ENCODE peak calls at places on chromosomes 7 and 10, in five cellular contexts. X is HCT116, E is K562, V is GM23338, T is HepG2. P is an unnamed sample.
A peak's percentile ranks its signal among the peaks of the same experiment; 100 is the strongest.

GRCh38 chr10:14602807-14603538 is 171.7 kb downstream of the FAM107B start:
- DNase-seq in X (no peak), E (no peak), V (peak; percentile 27), T (no peak), P (no peak)

GRCh38 chr7:2116903-2117680 is 115.7 kb downstream of the MAD1L1 start:
- DNase-seq in X (no peak), E (no peak), V (no peak), T (no peak), P (no peak)

GRCh38 chr7:153044981-153045380 is 285.4 kb downstream of the ACTR3B start:
- DNase-seq in X (no peak), E (no peak), V (no peak), T (no peak), P (no peak)

GRCh38 chr7:142956951-142957623 is 5.1 kb downstream of the KEL start:
- DNase-seq in X (peak; percentile 10), E (peak; percentile 57), V (no peak), T (no peak), P (peak; percentile 18)

GRCh38 chr7:140059288-140060242 is 3.2 kb downstream of the PARP12 start:
- DNase-seq in X (peak; percentile 73), E (no peak), V (no peak), T (peak; percentile 20), P (peak; percentile 60)

GRCh38 chr7:6553460-6554044 is 2.3 kb upstream of the GRID2IP start:
- DNase-seq in X (no peak), E (peak; percentile 34), V (peak; percentile 49), T (no peak), P (no peak)

GRCh38 chr10:88858493-88858892 is 6.8 kb upstream of the ANKRD22 start:
- DNase-seq in X (no peak), E (no peak), V (no peak), T (no peak), P (no peak)

GRCh38 chr7:149027560-149028345 is 552 bp downstream of the PDIA4 start:
- DNase-seq in X (no peak), E (no peak), V (no peak), T (no peak), P (peak; percentile 18)

GRCh38 chr7:14340415-14341079 is 351.1 kb upstream of the ETV1 start:
- DNase-seq in X (no peak), E (no peak), V (peak; percentile 25), T (no peak), P (no peak)

GRCh38 chr7:37289347-37289746 is 159.3 kb downstream of the ELMO1 start:
- DNase-seq in X (no peak), E (no peak), V (no peak), T (no peak), P (no peak)

GRCh38 chr10:79239275-79239779 is 107.9 kb upstream of the PPIF start:
- DNase-seq in X (no peak), E (peak; percentile 59), V (peak; percentile 67), T (no peak), P (peak; percentile 13)

GRCh38 chr7:158782638-158783490 is 46.4 kb downstream of the ESYT2 start:
- DNase-seq in X (no peak), E (no peak), V (peak; percentile 51), T (peak; percentile 15), P (peak; percentile 75)

GRCh38 chr7:85186083-85186520 is 754 bp downstream of the SEMA3D start:
- DNase-seq in X (no peak), E (no peak), V (peak; percentile 65), T (no peak), P (peak; percentile 30)

GRCh38 chr10:22345301-22346086 is at the start of gene SPAG6:
- DNase-seq in X (no peak), E (no peak), V (peak; percentile 86), T (no peak), P (no peak)

GRCh38 chr10:69229565-69229886 is 9.4 kb downstream of the HKDC1 start:
- DNase-seq in X (no peak), E (no peak), V (no peak), T (no peak), P (no peak)

GRCh38 chr7:90536449-90536848 is 59.7 kb upstream of the CDK14 start:
- DNase-seq in X (no peak), E (no peak), V (no peak), T (no peak), P (no peak)

GRCh38 chr10:61786728-61787127 is 114.8 kb upstream of the ARID5B start:
- DNase-seq in X (peak; percentile 12), E (no peak), V (no peak), T (no peak), P (peak; percentile 34)

GRCh38 chr7:112798199-112799159 is 8.3 kb upstream of the TMEM168 start:
- DNase-seq in X (no peak), E (no peak), V (no peak), T (no peak), P (no peak)

GRCh38 chr10:44993922-44994751 is 6.6 kb upstream of the ZNF22 start:
- DNase-seq in X (no peak), E (no peak), V (no peak), T (peak; percentile 52), P (no peak)

GRCh38 chr10:44992070-44992731 is 8.5 kb upstream of the ZNF22 start:
- DNase-seq in X (no peak), E (no peak), V (no peak), T (no peak), P (no peak)

GRCh38 chr10:44993226-44993921 is 7.3 kb upstream of the ZNF22 start:
- DNase-seq in X (no peak), E (no peak), V (no peak), T (no peak), P (no peak)

GRCh38 chr10:44991571-44991970 is 9.2 kb upstream of the ZNF22 start:
- DNase-seq in X (no peak), E (no peak), V (no peak), T (no peak), P (no peak)

GRCh38 chr10:44992732-44993225 is 7.9 kb upstream of the ZNF22 start:
- DNase-seq in X (no peak), E (no peak), V (no peak), T (no peak), P (no peak)
- H3K27ac ChIP-seq in X (no peak overlapping the region), E (no peak overlapping the region), V (no peak overlapping the region), T (peak overlapping the region; percentile 11), P (no peak overlapping the region)

GRCh38 chr10:77156406-77156879 is 481.2 kb downstream of the KCNMA1 start:
- DNase-seq in X (no peak), E (no peak), V (no peak), T (no peak), P (peak; percentile 60)
- H3K4me2 ChIP-seq in X (no peak overlapping the region), E (no peak overlapping the region), V (no peak overlapping the region), T (no peak overlapping the region), P (peak overlapping the region; percentile 56)

GRCh38 chr7:47383064-47383463 is 198.8 kb downstream of the TNS3 start:
- DNase-seq in X (no peak), E (no peak), V (no peak), T (no peak), P (no peak)

GRCh38 chr7:47380325-47381131 is 201.4 kb downstream of the TNS3 start:
- DNase-seq in X (no peak), E (no peak), V (peak; percentile 56), T (peak; percentile 48), P (no peak)

GRCh38 chr7:47379629-47380324 is 202.1 kb downstream of the TNS3 start:
- DNase-seq in X (peak; percentile 45), E (no peak), V (peak; percentile 42), T (no peak), P (no peak)

GRCh38 chr7:47382200-47382599 is 199.7 kb downstream of the TNS3 start:
- DNase-seq in X (no peak), E (no peak), V (no peak), T (no peak), P (no peak)

DNA sequence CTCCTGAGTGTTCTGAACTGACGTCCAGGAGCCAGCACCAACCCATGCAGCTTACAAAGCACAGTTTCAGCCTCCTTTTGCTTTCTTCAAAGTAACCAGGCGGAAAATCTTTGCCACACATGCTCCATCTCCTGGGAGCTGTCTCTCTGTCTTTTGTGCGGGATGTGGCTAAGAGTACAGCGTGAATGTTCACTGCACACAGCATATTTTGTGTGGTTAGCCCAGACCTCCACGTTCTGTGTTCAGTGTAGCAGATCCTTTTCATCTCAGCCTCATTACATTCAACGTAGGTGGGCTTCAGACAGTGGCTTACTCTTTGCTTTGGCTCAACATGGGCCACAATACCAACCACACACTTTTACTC is 200.8 kb downstream of the TNS3 start:
- DNase-seq in X (no peak), E (no peak), V (no peak), T (no peak), P (no peak)
- TF ChIP-seq REST in X (no peak), E (no peak), V (no peak), T (no peak), P (no peak)

DNA sequence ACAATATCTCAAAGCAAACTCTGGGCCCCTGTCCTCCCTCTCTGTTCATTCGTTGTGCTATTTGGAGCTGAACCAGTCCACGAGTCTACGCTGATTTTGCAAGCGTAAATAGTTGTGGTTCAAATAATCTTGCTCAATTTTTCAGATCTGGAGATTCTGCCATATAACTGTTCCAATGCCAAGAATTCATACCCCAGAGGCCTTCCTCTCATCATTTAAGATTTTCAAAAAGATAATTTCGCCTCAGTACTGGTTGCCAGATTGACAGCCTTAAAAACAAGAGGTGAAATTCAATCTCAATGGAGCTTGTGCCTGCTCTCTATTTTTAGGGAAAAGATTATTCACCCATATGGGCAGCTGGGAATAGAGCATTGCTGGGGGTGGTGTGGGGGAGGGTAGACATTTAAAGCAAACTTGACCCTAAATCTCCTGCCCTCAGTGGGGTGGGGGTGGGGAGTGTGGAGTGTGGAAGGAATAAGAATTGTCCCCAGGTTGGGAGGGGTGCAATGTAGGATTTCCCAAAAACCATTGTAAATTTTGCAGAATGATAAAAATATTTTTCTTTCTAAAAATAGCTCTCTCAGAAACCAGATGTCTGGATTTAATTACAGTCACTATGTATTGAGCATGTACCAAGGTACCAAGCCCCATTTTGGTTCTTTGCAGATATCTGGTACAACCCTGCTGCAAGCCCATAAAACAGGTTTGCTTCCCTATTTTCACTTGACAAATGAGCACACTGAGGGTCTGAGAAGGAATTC is 104.7 kb upstream of the EEPD1 start:
- DNase-seq in X (no peak), E (no peak), V (no peak), T (no peak), P (no peak)
- H3K27ac ChIP-seq in X (no peak overlapping the region), E (no peak overlapping the region), V (no peak overlapping the region), T (no peak overlapping the region), P (peak overlapping the region; percentile 26)

GRCh38 chr10:103367379-103367781 is 396 bp upstream of the TAF5 start:
- DNase-seq in X (no peak), E (no peak), V (no peak), T (no peak), P (peak; percentile 16)
- H3K4me2 ChIP-seq in X (peak overlapping the region; percentile 69), E (peak overlapping the region; percentile 88), V (peak overlapping the region; percentile 10), T (peak overlapping the region; percentile 70), P (peak overlapping the region; percentile 84)

GRCh38 chr7:114478384-114478783 is 63.8 kb downstream of the FOXP2 start:
- DNase-seq in X (no peak), E (no peak), V (no peak), T (no peak), P (no peak)
- TF ChIP-seq REST in X (no peak), E (no peak), V (no peak), T (no peak), P (no peak)